ENCODE peak calls at places on chromosomes 4 and X, in six cellular contexts. One of them, this sample, is unnamed.

GRCh38 chrX:103919336-103919682 is 43.1 kb upstream of the TMSB15B start:
- DNase-seq in upper lobe of left lung: no peak
- DNase-seq in adrenal gland: no peak
- DNase-seq in lower leg skin: no peak
- DNase-seq in uterus: no peak
- DNase-seq in H54: peak
- DNase-seq in this sample: no peak

GRCh38 chr4:92270908-92271307 is 32.9 kb upstream of the GRID2 start:
- DNase-seq in upper lobe of left lung: no peak
- DNase-seq in adrenal gland: no peak
- DNase-seq in lower leg skin: no peak
- DNase-seq in uterus: no peak
- DNase-seq in H54: no peak
- DNase-seq in this sample: no peak

GRCh38 chrX:71577682-71578081 is 555 bp upstream of the GCNA start:
- DNase-seq in upper lobe of left lung: peak
- DNase-seq in adrenal gland: no peak
- DNase-seq in lower leg skin: no peak
- DNase-seq in uterus: no peak
- DNase-seq in H54: no peak
- DNase-seq in this sample: no peak

GRCh38 chr4:47278631-47279030 is 184.9 kb downstream of the COMMD8 start:
- DNase-seq in upper lobe of left lung: no peak
- DNase-seq in adrenal gland: no peak
- DNase-seq in lower leg skin: no peak
- DNase-seq in uterus: no peak
- DNase-seq in H54: no peak
- DNase-seq in this sample: no peak

GRCh38 chr4:36285784-36286480 is 4.5 kb downstream of the DTHD1 start:
- DNase-seq in upper lobe of left lung: no peak
- DNase-seq in adrenal gland: no peak
- DNase-seq in lower leg skin: no peak
- DNase-seq in uterus: no peak
- DNase-seq in H54: no peak
- DNase-seq in this sample: no peak

GRCh38 chr4:5045099-5045498 is 6.2 kb upstream of the STK32B start:
- DNase-seq in upper lobe of left lung: no peak
- DNase-seq in adrenal gland: peak
- DNase-seq in lower leg skin: peak
- DNase-seq in uterus: no peak
- DNase-seq in H54: no peak
- DNase-seq in this sample: no peak

GRCh38 chrX:149504226-149504914 is 736 bp downstream of the IDS start:
- DNase-seq in upper lobe of left lung: no peak
- DNase-seq in adrenal gland: no peak
- DNase-seq in lower leg skin: no peak
- DNase-seq in uterus: no peak
- DNase-seq in H54: no peak
- DNase-seq in this sample: no peak

GRCh38 chrX:30906726-30907125 is 17.7 kb upstream of the TAB3 start:
- DNase-seq in upper lobe of left lung: no peak
- DNase-seq in adrenal gland: no peak
- DNase-seq in lower leg skin: no peak
- DNase-seq in uterus: no peak
- DNase-seq in H54: no peak
- DNase-seq in this sample: no peak

GRCh38 chr4:79638735-79639134 is 230.7 kb upstream of the GK2 start:
- DNase-seq in upper lobe of left lung: no peak
- DNase-seq in adrenal gland: no peak
- DNase-seq in lower leg skin: no peak
- DNase-seq in uterus: no peak
- DNase-seq in H54: no peak
- DNase-seq in this sample: no peak

GRCh38 chr4:76764251-76764650 is 133.7 kb downstream of the SOWAHB start:
- DNase-seq in upper lobe of left lung: no peak
- DNase-seq in adrenal gland: no peak
- DNase-seq in lower leg skin: no peak
- DNase-seq in uterus: no peak
- DNase-seq in H54: no peak
- DNase-seq in this sample: no peak

GRCh38 chrX:89034679-89035078 is 287.7 kb downstream of the CPXCR1 start:
- DNase-seq in upper lobe of left lung: no peak
- DNase-seq in adrenal gland: no peak
- DNase-seq in lower leg skin: no peak
- DNase-seq in uterus: no peak
- DNase-seq in H54: no peak
- DNase-seq in this sample: no peak

GRCh38 chrX:150324919-150325318 is 38.2 kb upstream of the MAMLD1 start:
- DNase-seq in upper lobe of left lung: no peak
- DNase-seq in adrenal gland: no peak
- DNase-seq in lower leg skin: no peak
- DNase-seq in uterus: no peak
- DNase-seq in H54: no peak
- DNase-seq in this sample: no peak

GRCh38 chr4:183492791-183493221 is 12.1 kb upstream of the ING2 start:
- DNase-seq in upper lobe of left lung: no peak
- DNase-seq in adrenal gland: no peak
- DNase-seq in lower leg skin: no peak
- DNase-seq in uterus: no peak
- DNase-seq in H54: peak
- DNase-seq in this sample: no peak

GRCh38 chr4:158630893-158631292 is 40.8 kb downstream of the C4orf46 start:
- DNase-seq in upper lobe of left lung: no peak
- DNase-seq in adrenal gland: peak
- DNase-seq in lower leg skin: no peak
- DNase-seq in uterus: no peak
- DNase-seq in H54: no peak
- DNase-seq in this sample: no peak

GRCh38 chr4:154491341-154491679 is 289 bp downstream of the DCHS2 start:
- DNase-seq in upper lobe of left lung: no peak
- DNase-seq in adrenal gland: no peak
- DNase-seq in lower leg skin: no peak
- DNase-seq in uterus: peak
- DNase-seq in H54: no peak
- DNase-seq in this sample: no peak

GRCh38 chrX:113906168-113906567 is 677.7 kb upstream of the HTR2C start:
- DNase-seq in upper lobe of left lung: no peak
- DNase-seq in adrenal gland: peak
- DNase-seq in lower leg skin: no peak
- DNase-seq in uterus: no peak
- DNase-seq in H54: no peak
- DNase-seq in this sample: no peak

DNA sequence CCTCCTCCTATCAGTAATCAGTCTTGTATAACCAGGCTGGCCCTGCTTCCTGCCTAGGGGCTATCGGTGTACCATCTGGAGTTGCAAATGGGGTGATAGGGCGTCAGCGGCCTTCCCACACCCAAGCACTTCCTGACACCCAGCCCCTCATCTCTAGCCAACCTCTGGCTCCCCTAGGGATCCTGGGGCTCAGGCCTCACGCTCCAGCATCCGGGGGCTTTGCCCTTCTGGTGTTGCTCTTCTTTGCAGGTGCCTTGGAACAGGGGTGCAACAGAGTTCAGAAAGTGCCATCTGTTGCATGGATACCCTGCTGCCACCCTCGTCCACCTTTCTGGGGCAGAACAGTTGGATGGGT is 4.1 kb downstream of the IL9R start:
- DNase-seq in upper lobe of left lung: no peak
- DNase-seq in adrenal gland: no peak
- DNase-seq in lower leg skin: no peak
- DNase-seq in uterus: no peak
- DNase-seq in H54: no peak
- DNase-seq in this sample: no peak
- TF ChIP-seq POLR2A in upper lobe of left lung: no peak
- TF ChIP-seq POLR2A in adrenal gland: no peak
- TF ChIP-seq POLR2A in lower leg skin: no peak
- TF ChIP-seq POLR2A in uterus: no peak
- TF ChIP-seq POLR2A in H54: no peak
- TF ChIP-seq POLR2A in this sample: no peak

DNA sequence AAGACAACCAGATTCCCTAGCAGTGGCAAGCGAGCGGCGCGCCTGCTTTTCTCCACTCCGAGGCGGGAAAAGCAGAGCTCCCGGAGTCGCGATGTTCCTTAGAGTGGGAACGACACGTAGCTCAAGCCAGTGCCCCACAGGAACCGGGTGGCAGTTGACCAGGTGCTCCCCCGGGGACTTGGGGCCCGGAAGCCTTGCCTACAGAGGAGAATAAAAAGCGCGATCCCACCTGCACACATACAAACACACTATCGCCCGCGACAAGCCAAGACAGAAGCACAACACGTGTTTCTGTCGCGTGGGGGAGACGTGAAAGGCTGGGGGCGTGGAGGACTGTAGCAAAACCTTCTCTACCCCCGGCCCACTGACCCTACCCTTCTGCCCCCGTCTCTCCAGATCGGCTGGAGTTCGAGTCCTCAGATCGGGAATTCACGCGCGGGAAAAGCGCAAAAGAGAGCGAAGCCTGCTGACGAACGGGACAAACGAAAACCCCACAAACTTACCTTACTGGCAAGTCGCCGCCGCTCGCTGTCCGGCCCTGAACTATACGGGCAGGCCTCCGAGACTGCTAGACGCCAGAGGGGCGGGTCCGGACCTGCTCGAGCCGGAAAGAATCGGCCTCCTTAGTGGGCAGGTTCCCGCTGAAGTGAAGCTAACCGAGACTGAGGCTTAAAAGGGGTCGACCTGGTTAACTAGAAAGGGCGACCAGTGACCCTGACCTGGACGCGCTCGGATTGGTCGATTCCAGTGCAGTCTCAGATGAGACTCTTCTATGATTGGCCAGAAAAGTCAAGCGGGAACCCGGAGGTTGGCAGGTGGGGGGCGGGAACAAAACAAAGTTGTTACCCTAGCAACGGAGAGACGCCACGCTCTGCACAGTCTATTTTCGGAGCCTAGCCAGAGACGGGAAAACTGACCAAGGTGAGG is at the start of the genes DNAAF6 and NUP62CL:
- DNase-seq in upper lobe of left lung: peak
- DNase-seq in adrenal gland: peak
- DNase-seq in lower leg skin: peak
- DNase-seq in uterus: peak
- DNase-seq in H54: peak
- DNase-seq in this sample: no peak
- TF ChIP-seq POLR2A in upper lobe of left lung: no peak
- TF ChIP-seq POLR2A in adrenal gland: no peak
- TF ChIP-seq POLR2A in lower leg skin: no peak
- TF ChIP-seq POLR2A in uterus: no peak
- TF ChIP-seq POLR2A in H54: no peak
- TF ChIP-seq POLR2A in this sample: no peak

GRCh38 chrX:74922922-74923321 is 2.3 kb downstream of the NEXMIF start:
- DNase-seq in upper lobe of left lung: no peak
- DNase-seq in adrenal gland: no peak
- DNase-seq in lower leg skin: no peak
- DNase-seq in uterus: no peak
- DNase-seq in H54: no peak
- DNase-seq in this sample: no peak
- TF ChIP-seq POLR2A in upper lobe of left lung: no peak
- TF ChIP-seq POLR2A in adrenal gland: no peak
- TF ChIP-seq POLR2A in lower leg skin: no peak
- TF ChIP-seq POLR2A in uterus: no peak
- TF ChIP-seq POLR2A in H54: no peak
- TF ChIP-seq POLR2A in this sample: no peak

DNA sequence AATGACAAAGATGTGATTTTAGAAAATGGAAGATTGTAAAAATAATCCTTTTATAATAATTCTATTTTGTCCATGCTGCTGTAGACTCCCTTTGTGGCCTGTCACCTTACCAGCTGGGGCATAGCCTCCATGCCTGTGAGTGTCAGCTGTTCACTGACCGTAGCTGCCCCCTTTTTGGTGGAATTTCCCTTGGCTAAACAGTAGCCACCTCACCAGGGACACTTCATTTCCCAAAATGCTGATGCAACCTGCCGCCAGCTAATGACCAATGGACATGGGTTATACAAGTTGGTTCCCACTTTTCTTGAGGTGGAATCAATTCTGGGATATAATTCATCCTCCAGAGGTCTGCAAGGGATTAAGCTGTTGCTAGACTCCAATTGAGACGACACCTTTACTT is 368.4 kb downstream of the PRDM5 start:
- DNase-seq in upper lobe of left lung: no peak
- DNase-seq in adrenal gland: no peak
- DNase-seq in lower leg skin: no peak
- DNase-seq in uterus: no peak
- DNase-seq in H54: no peak
- DNase-seq in this sample: no peak
- TF ChIP-seq POLR2A in upper lobe of left lung: no peak
- TF ChIP-seq POLR2A in adrenal gland: no peak
- TF ChIP-seq POLR2A in lower leg skin: no peak
- TF ChIP-seq POLR2A in uterus: no peak
- TF ChIP-seq POLR2A in H54: no peak
- TF ChIP-seq POLR2A in this sample: no peak

This sample was measured in vagina.